ENCODE peak calls at places on chromosomes 16 and 17, in five cellular contexts. I, R, Q, U and T are unnamed samples. For H3K27me3, the result is how much of the 10 kb centered on the place peaks cover.

GRCh38 chr17:64694207-64694606 is 32.1 kb upstream of the SMURF2 start:
- DNase-seq in U (peak), R (no peak), Q (peak), I (peak), T (no peak)

GRCh38 chr16:1057252-1057932 is 15.2 kb upstream of the SSTR5 start:
- DNase-seq in U (peak), R (peak), Q (no peak), I (peak), T (no peak)

GRCh38 chr16:17470002-17470870 is 524 bp downstream of the XYLT1 start:
- DNase-seq in R (peak), U (no peak), I (peak), Q (no peak), T (no peak)

GRCh38 chr17:43733956-43734355 is 24.6 kb downstream of the SOST start:
- DNase-seq in I (no peak), Q (no peak), R (no peak), U (no peak), T (no peak)

GRCh38 chr17:13786000-13786598 is 184.4 kb upstream of the HS3ST3A1 start:
- DNase-seq in U (no peak), R (no peak), Q (no peak), I (no peak), T (no peak)

GRCh38 chr17:7445011-7445927 is at the start of gene CHRNB1:
- DNase-seq in I (peak), U (peak), Q (peak), R (peak), T (peak)

GRCh38 chr17:73592531-73592961 is 51.7 kb downstream of the SDK2 start:
- DNase-seq in I (no peak), U (no peak), Q (no peak), R (no peak), T (no peak)

GRCh38 chr16:25692307-25692706 is 548 bp downstream of the HS3ST4 start:
- DNase-seq in U (peak), Q (no peak), I (peak), R (peak), T (no peak)

GRCh38 chr16:30381351-30382041 is 865 bp downstream of the SEPTIN1 start:
- DNase-seq in I (no peak), Q (no peak), U (no peak), R (no peak), T (no peak)

GRCh38 chr16:27448531-27449433 is 46.8 kb downstream of the IL21R start:
- DNase-seq in R (no peak), I (no peak), U (no peak), Q (no peak), T (no peak)

GRCh38 chr16:23729503-23730424 is 16.7 kb upstream of the ERN2 start:
- DNase-seq in R (no peak), I (no peak), Q (no peak), U (peak), T (no peak)

GRCh38 chr17:651596-651995 is 63.0 kb downstream of the VPS53 start:
- DNase-seq in Q (no peak), U (no peak), I (no peak), R (no peak), T (no peak)

GRCh38 chr17:71511266-71511995 is 609.4 kb upstream of the SOX9 start:
- DNase-seq in R (no peak), I (no peak), Q (no peak), U (no peak), T (no peak)
- H3K27me3 ChIP-seq in R (under half), I (under half), Q (under half), U (under half), T (under half)

GRCh38 chr17:82915010-82915696 is 75.3 kb upstream of the ZNF750 start:
- DNase-seq in U (no peak), Q (no peak), R (no peak), I (no peak), T (no peak)

GRCh38 chr17:82912571-82913089 is 72.8 kb upstream of the ZNF750 start:
- DNase-seq in Q (no peak), I (no peak), R (peak), U (no peak), T (no peak)

GRCh38 chr17:82913304-82914043 is 73.7 kb upstream of the ZNF750 start:
- DNase-seq in U (peak), R (peak), I (no peak), Q (no peak), T (no peak)

GRCh38 chr17:82915697-82916027 is 75.8 kb upstream of the ZNF750 start:
- DNase-seq in I (no peak), R (no peak), Q (no peak), U (no peak), T (no peak)

DNA sequence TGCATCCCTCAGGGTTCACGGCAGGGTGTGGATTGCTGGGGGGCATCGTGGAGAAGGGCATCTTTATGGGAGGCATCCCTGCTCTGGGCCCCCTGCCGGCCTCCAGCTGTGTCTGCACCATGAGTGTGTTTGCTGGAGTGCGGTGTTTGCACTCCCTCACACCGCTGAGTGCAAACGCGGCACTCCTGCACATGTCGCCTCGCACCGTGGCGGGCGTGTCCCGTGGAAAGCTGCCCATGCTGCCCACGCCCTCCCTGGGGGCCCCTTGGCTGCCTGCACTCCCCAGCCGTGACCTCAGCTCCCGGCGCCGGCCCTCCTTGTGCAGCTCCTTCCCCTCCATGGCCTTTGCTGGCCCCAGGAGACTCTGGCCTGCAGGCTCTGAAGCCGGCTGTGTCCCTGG is 74.6 kb upstream of the ZNF750 start:
- DNase-seq in Q (no peak), R (no peak), I (peak), U (peak), T (no peak)
- TF ChIP-seq CTCF in Q (peak), R (peak), I (peak), U (peak), T (no peak)

GRCh38 chr16:6976716-6977115 is 355.9 kb upstream of the RBFOX1 start:
- DNase-seq in I (no peak), R (no peak), U (no peak), Q (no peak), T (no peak)
- H3K27ac ChIP-seq in I (no peak), R (no peak), U (no peak), Q (no peak), T (no peak)

DNA sequence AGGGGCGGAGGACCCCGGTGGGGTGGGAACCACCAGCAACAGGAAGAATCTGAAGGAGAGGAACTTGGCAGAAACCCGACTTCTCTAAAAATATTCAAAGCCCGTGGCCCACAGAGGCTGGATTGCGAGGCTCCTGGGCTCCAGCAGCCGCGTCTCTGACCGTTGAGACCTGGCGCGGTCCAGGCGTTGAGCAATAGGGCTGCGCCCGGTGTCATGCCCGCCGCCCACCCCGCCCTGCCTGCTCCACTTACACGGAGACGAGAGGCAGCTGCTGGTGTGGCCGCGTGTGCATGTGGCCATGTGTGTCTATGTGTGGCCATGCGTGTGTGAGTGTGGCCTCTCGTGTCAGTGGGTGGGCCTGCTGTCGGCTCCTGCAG is 83.6 kb downstream of the IRF8 start:
- DNase-seq in Q (no peak), U (no peak), I (peak), R (no peak), T (no peak)
- H3K27me3 ChIP-seq in Q (half or more), U (under half), I (under half), R (under half), T (under half)